ENCODE peak calls at places on chromosomes 5 and 9, in four cellular contexts. M is OCI-LY7, U is AG10803, I is GM12865. L is an unnamed sample.

GRCh38 chr9:95230046-95230445 is 87.5 kb downstream of the FANCC start:
- DNase-seq in U (no peak), M (no peak), I (no peak), L (no peak)

GRCh38 chr5:1919750-1920149 is 37.0 kb upstream of the IRX4 start:
- DNase-seq in I (no peak), U (no peak), M (no peak), L (no peak)

GRCh38 chr9:124617477-124618141 is 110.4 kb upstream of the NR5A1 start:
- DNase-seq in M (peak), U (peak), I (peak), L (peak)

GRCh38 chr5:130290219-130290618 is 386.0 kb downstream of the CHSY3 start:
- DNase-seq in M (no peak), U (no peak), I (no peak), L (no peak)

GRCh38 chr9:18564018-18564880 is 90.3 kb downstream of the ADAMTSL1 start:
- DNase-seq in U (peak), I (no peak), M (no peak), L (no peak)

GRCh38 chr5:138901716-138902115 is 26.6 kb upstream of the LRRTM2 start:
- DNase-seq in U (no peak), M (no peak), I (no peak), L (no peak)

GRCh38 chr9:129596541-129597328 is 24.2 kb downstream of the C9orf50 start:
- DNase-seq in M (no peak), U (peak), I (no peak), L (no peak)

GRCh38 chr9:71693607-71694006 is 74.7 kb downstream of the CEMIP2 start:
- DNase-seq in U (no peak), I (no peak), M (no peak), L (no peak)

GRCh38 chr9:108565651-108566378 is 290.0 kb downstream of the ACTL7B start:
- DNase-seq in M (peak), U (peak), I (peak), L (peak)

GRCh38 chr9:133792721-133793470 is 54.7 kb upstream of the SARDH start:
- DNase-seq in U (peak), M (peak), I (peak), L (peak)

GRCh38 chr9:93128715-93129224 is 5.3 kb downstream of the NINJ1 start:
- DNase-seq in U (no peak), M (no peak), I (no peak), L (no peak)

GRCh38 chr5:169762338-169763095 is 125.4 kb downstream of the DOCK2 start:
- DNase-seq in U (peak), I (no peak), M (no peak), L (no peak)

GRCh38 chr5:90020575-90021535 is 388.7 kb downstream of the CETN3 start:
- DNase-seq in U (peak), I (peak), M (no peak), L (no peak)

GRCh38 chr5:173851595-173852248 is 36.4 kb upstream of the CPEB4 start:
- DNase-seq in M (no peak), U (no peak), I (no peak), L (no peak)

GRCh38 chr5:93294184-93294583 is 286.8 kb downstream of the NR2F1-AS1 start:
- DNase-seq in I (no peak), M (no peak), U (peak), L (no peak)

GRCh38 chr5:81817980-81818379 is 67.1 kb upstream of the SSBP2 start:
- DNase-seq in M (no peak), U (no peak), I (peak), L (no peak)

GRCh38 chr9:37374892-37375291 is 47.6 kb upstream of the GRHPR start:
- DNase-seq in U (no peak), I (peak), M (peak), L (no peak)

GRCh38 chr5:776862-777711 is 7.4 kb downstream of the ZDHHC11B start:
- DNase-seq in M (no peak), U (no peak), I (no peak), L (no peak)

GRCh38 chr5:473344-474192 is 30.6 kb downstream of the EXOC3 start:
- DNase-seq in U (peak), M (no peak), I (peak), L (no peak)

GRCh38 chr5:85388752-85389151 is 1004.1 kb upstream of the EDIL3 start:
- DNase-seq in I (no peak), M (no peak), U (no peak), L (no peak)

GRCh38 chr5:147344861-147345260 is 110.0 kb downstream of the STK32A start:
- DNase-seq in M (no peak), I (no peak), U (no peak), L (no peak)

GRCh38 chr5:147336871-147337270 is 102.0 kb downstream of the STK32A start:
- DNase-seq in M (no peak), I (no peak), U (no peak), L (no peak)

GRCh38 chr5:147341382-147341781 is 106.6 kb downstream of the STK32A start:
- DNase-seq in M (no peak), U (no peak), I (no peak), L (no peak)

DNA sequence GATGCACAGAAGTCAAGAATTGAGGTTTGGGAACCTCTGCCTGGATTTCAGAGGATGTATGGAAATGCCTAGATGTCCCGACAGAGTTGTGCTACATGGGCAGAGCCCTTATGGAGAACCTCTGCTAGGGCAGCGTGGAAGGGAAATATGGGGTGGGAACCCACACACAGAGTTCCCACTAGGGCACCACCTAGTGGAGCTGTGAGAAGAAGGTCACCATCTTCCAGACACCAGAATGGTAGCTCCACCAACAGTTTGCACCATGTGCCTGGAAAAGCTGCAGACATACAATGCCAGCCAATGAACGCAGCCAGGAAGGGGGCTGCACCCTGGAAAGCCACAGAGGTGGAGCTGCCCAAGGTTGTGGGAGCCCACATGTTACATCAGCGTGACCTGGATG is 104.5 kb downstream of the STK32A start:
- DNase-seq in M (no peak), I (peak), U (no peak), L (no peak)
- TF ChIP-seq CTCF in M (peak), I (peak), U (no peak), L (no peak)

DNA sequence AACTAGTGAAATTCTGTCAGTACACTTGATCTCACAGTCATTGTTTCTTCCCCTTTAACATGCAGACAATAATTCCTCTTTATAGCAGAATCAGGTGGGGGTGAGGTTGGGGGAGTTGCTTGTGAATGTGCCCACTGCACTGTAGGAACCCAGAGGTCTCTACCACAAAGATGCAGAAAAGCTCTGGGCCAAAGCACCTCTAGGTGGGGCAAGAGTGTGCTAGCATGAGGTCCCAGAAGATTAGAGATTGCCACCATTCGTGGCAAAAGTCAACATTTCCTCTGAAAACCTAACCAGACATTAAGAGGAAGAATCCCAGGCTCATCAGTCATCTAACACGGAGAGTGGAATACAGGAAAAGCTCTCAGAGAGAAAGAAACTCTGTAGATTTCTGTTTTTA is 74.5 kb downstream of the PTCD2 start:
- DNase-seq in I (peak), U (no peak), M (peak), L (no peak)
- TF ChIP-seq CTCF in I (peak), U (peak), M (peak), L (peak)

DNA sequence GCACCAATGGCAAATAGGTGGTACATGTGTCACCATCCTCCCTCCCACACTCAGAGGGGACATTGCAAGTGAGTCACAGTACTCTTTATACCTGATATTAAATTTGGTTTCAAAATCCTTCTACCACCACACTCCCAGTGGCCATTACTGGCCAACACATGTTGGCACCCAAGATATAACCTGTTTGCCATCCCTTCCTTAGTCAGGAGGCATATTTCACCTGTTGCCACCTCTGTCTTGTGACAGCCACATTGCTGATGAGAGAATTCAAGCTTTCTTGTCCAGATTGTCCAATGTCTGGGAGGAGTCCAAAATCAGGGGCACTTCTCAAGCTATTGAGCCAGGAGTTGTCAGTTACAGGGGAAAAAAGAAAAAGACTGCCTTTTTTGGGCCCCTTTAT is 80.2 kb upstream of the WWC1 start:
- DNase-seq in M (no peak), I (no peak), U (no peak), L (no peak)
- TF ChIP-seq CTCF in M (no peak), I (no peak), U (no peak), L (no peak)

GRCh38 chr9:118630931-118631595 is 738.2 kb downstream of the BRINP1 start:
- DNase-seq in M (no peak), U (no peak), I (no peak), L (no peak)

GRCh38 chr9:118637681-118638080 is 731.6 kb downstream of the BRINP1 start:
- DNase-seq in M (no peak), I (no peak), U (no peak), L (no peak)

GRCh38 chr9:118635416-118635815 is 733.8 kb downstream of the BRINP1 start:
- DNase-seq in M (no peak), U (peak), I (no peak), L (no peak)

GRCh38 chr9:118630079-118630478 is 739.2 kb downstream of the BRINP1 start:
- DNase-seq in U (no peak), M (no peak), I (no peak), L (no peak)

GRCh38 chr9:118631956-118632355 is 737.3 kb downstream of the BRINP1 start:
- DNase-seq in I (no peak), U (no peak), M (no peak), L (no peak)
- TF ChIP-seq CTCF in I (no peak), U (no peak), M (peak), L (no peak)

GRCh38 chr9:117412006-117412715 is 2.7 kb downstream of the ASTN2 start:
- DNase-seq in M (no peak), I (no peak), U (no peak), L (no peak)

GRCh38 chr9:117412841-117413240 is 2.0 kb downstream of the ASTN2 start:
- DNase-seq in M (no peak), I (no peak), U (no peak), L (no peak)

GRCh38 chr9:117414220-117414905 is 494 bp downstream of the ASTN2 start:
- DNase-seq in U (peak), M (no peak), I (peak), L (peak)

GRCh38 chr9:117414906-117415583 is at the start of gene ASTN2:
- DNase-seq in I (no peak), U (peak), M (no peak), L (peak)

GRCh38 chr9:117413346-117414219 is 1.3 kb downstream of the ASTN2 start:
- DNase-seq in I (no peak), M (no peak), U (no peak), L (peak)
- TF ChIP-seq CTCF in I (no peak), M (no peak), U (no peak), L (peak)

GRCh38 chr5:96729156-96729555 is 67.0 kb downstream of the CAST start:
- DNase-seq in M (no peak), I (no peak), U (no peak), L (no peak)
- TF ChIP-seq CTCF in M (peak), I (no peak), U (peak), L (peak)

GRCh38 chr9:116605060-116605459 is 82.0 kb upstream of the TRIM32 start:
- DNase-seq in I (no peak), U (no peak), M (no peak), L (no peak)

GRCh38 chr9:116594552-116594951 is 92.6 kb upstream of the TRIM32 start:
- DNase-seq in I (no peak), M (no peak), U (peak), L (no peak)

GRCh38 chr9:116596646-116597045 is 90.5 kb upstream of the TRIM32 start:
- DNase-seq in U (no peak), I (no peak), M (no peak), L (no peak)

GRCh38 chr9:116599342-116599884 is 87.7 kb upstream of the TRIM32 start:
- DNase-seq in I (no peak), M (no peak), U (no peak), L (no peak)
- TF ChIP-seq CTCF in I (no peak), M (peak), U (no peak), L (peak)

GRCh38 chr5:41519801-41520200 is 9.4 kb upstream of the PLCXD3 start:
- DNase-seq in M (no peak), U (no peak), I (no peak), L (no peak)
- TF ChIP-seq CTCF in M (no peak), U (no peak), I (no peak), L (peak)

GRCh38 chr5:140073296-140073695 is 30.2 kb upstream of the NRG2 start:
- DNase-seq in U (peak), M (peak), I (peak), L (no peak)
- TF ChIP-seq CTCF in U (peak), M (peak), I (peak), L (peak)

L was measured in progenitor cell of endocrine pancreas.